ENCODE peak calls at places on chromosome 15, in four cellular contexts. D is left lung, B is adrenal gland, N is ovary. S is an unnamed sample.
A peak's percentile ranks its signal among the peaks of the same experiment; 100 is the strongest.

GRCh38 chr15:81301815-81302399 is 22.0 kb downstream of the STARD5 start:
- DNase-seq in D (peak; percentile 73), B (no peak), N (no peak), S (no peak)

GRCh38 chr15:56736881-56737707 is 3.8 kb upstream of the ZNF280D start:
- DNase-seq in D (no peak), B (no peak), N (no peak), S (no peak)

GRCh38 chr15:77032052-77032646 is 37.2 kb downstream of the PSTPIP1 start:
- DNase-seq in D (peak; percentile 29), B (no peak), N (peak; percentile 12), S (peak; percentile 13)

GRCh38 chr15:51089041-51089440 is 5.7 kb downstream of the TNFAIP8L3 start:
- DNase-seq in D (no peak), B (no peak), N (no peak), S (no peak)

GRCh38 chr15:69234676-69235075 is 64.0 kb upstream of the PAQR5 start:
- DNase-seq in D (no peak), B (no peak), N (no peak), S (no peak)

GRCh38 chr15:97115764-97116075 is 785.2 kb downstream of the NR2F2 start:
- DNase-seq in D (no peak), B (no peak), N (no peak), S (no peak)

GRCh38 chr15:48987142-48987541 is 23.4 kb upstream of the SHC4 start:
- DNase-seq in D (no peak), B (no peak), N (no peak), S (no peak)

GRCh38 chr15:90883971-90884718 is at the start of gene FES:
- DNase-seq in D (peak; percentile 84), B (peak; percentile 51), N (peak; percentile 72), S (peak; percentile 77)

GRCh38 chr15:61295239-61295638 is 66.1 kb upstream of the RORA start:
- DNase-seq in D (no peak), B (no peak), N (no peak), S (no peak)

GRCh38 chr15:47778263-47778770 is 61.0 kb downstream of the SEMA6D start:
- DNase-seq in D (no peak), B (no peak), N (no peak), S (no peak)

GRCh38 chr15:61169904-61170695 is 59.0 kb downstream of the RORA start:
- DNase-seq in D (no peak), B (no peak), N (no peak), S (no peak)

GRCh38 chr15:22883196-22883595 is 44.7 kb downstream of the NIPA2 start:
- DNase-seq in D (no peak), B (no peak), N (no peak), S (no peak)

GRCh38 chr15:64045774-64046346 is 425 bp downstream of the DAPK2 start:
- DNase-seq in D (no peak), B (peak; percentile 28), N (no peak), S (peak; percentile 28)

GRCh38 chr15:48222627-48223026 is 16.5 kb downstream of the SLC12A1 start:
- DNase-seq in D (no peak), B (no peak), N (no peak), S (no peak)

GRCh38 chr15:34753236-34753894 is 1.4 kb downstream of the GJD2 start:
- DNase-seq in D (no peak), B (peak; percentile 47), N (no peak), S (no peak)

GRCh38 chr15:69766156-69766555 is 313.5 kb downstream of the RPLP1 start:
- DNase-seq in D (no peak), B (no peak), N (no peak), S (no peak)

GRCh38 chr15:68220489-68220888 is 9.0 kb downstream of the CLN6 start:
- DNase-seq in D (no peak), B (no peak), N (no peak), S (no peak)

GRCh38 chr15:48472756-48473155 is 141.5 kb downstream of the DUT start:
- DNase-seq in D (no peak), B (no peak), N (no peak), S (no peak)

GRCh38 chr15:39273805-39274411 is 307.0 kb upstream of the THBS1 start:
- DNase-seq in D (peak; percentile 45), B (peak; percentile 31), N (no peak), S (no peak)

GRCh38 chr15:35505816-35506215 is 40.1 kb downstream of the DPH6 start:
- DNase-seq in D (no peak), B (no peak), N (no peak), S (no peak)

GRCh38 chr15:40217166-40217785 is 21.6 kb upstream of the PAK6 start:
- DNase-seq in D (no peak), B (peak; percentile 49), N (peak; percentile 35), S (peak; percentile 38)

GRCh38 chr15:85500060-85500708 is 119.8 kb downstream of the AKAP13 start:
- DNase-seq in D (no peak), B (no peak), N (no peak), S (no peak)

GRCh38 chr15:91223902-91224301 is 123.8 kb downstream of the SV2B start:
- DNase-seq in D (no peak), B (no peak), N (no peak), S (no peak)

GRCh38 chr15:73594109-73594508 is 39.1 kb downstream of the NPTN start:
- DNase-seq in D (no peak), B (no peak), N (no peak), S (no peak)

GRCh38 chr15:77276096-77276495 is 143.8 kb downstream of the PEAK1 start:
- DNase-seq in D (no peak), B (no peak), N (no peak), S (no peak)

GRCh38 chr15:65056868-65057548 is 10.8 kb downstream of the RASL12 start:
- DNase-seq in D (no peak), B (no peak), N (no peak), S (no peak)

GRCh38 chr15:48866141-48866563 is 11.8 kb upstream of the EID1 start:
- DNase-seq in D (no peak), B (no peak), N (no peak), S (peak; percentile 47)

GRCh38 chr15:63465104-63465503 is 39.3 kb upstream of the USP3 start:
- DNase-seq in D (no peak), B (no peak), N (no peak), S (no peak)

GRCh38 chr15:51992953-51993352 is 21.4 kb upstream of the LEO1 start:
- DNase-seq in D (no peak), B (no peak), N (no peak), S (no peak)

GRCh38 chr15:61410656-61411055 is 181.6 kb upstream of the RORA start:
- DNase-seq in D (no peak), B (no peak), N (no peak), S (no peak)

GRCh38 chr15:77493324-77493907 is 72.7 kb downstream of the HMG20A start:
- DNase-seq in D (no peak), B (no peak), N (no peak), S (no peak)

GRCh38 chr15:51076898-51077564 is 17.7 kb downstream of the TNFAIP8L3 start:
- DNase-seq in D (peak; percentile 74), B (peak; percentile 60), N (peak; percentile 83), S (peak; percentile 50)

GRCh38 chr15:81889480-81889871 is 156.3 kb downstream of the MEX3B start:
- DNase-seq in D (no peak), B (no peak), N (no peak), S (no peak)

GRCh38 chr15:66578286-66578875 is 12.6 kb upstream of the LCTL start:
- DNase-seq in D (no peak), B (no peak), N (no peak), S (no peak)

GRCh38 chr15:83378921-83379561 is 68.1 kb upstream of the SH3GL3 start:
- DNase-seq in D (no peak), B (no peak), N (no peak), S (no peak)
- H3K4me3 ChIP-seq in D (no peak overlapping the region), B (no peak overlapping the region), N (no peak overlapping the region), S (no peak overlapping the region)

DNA sequence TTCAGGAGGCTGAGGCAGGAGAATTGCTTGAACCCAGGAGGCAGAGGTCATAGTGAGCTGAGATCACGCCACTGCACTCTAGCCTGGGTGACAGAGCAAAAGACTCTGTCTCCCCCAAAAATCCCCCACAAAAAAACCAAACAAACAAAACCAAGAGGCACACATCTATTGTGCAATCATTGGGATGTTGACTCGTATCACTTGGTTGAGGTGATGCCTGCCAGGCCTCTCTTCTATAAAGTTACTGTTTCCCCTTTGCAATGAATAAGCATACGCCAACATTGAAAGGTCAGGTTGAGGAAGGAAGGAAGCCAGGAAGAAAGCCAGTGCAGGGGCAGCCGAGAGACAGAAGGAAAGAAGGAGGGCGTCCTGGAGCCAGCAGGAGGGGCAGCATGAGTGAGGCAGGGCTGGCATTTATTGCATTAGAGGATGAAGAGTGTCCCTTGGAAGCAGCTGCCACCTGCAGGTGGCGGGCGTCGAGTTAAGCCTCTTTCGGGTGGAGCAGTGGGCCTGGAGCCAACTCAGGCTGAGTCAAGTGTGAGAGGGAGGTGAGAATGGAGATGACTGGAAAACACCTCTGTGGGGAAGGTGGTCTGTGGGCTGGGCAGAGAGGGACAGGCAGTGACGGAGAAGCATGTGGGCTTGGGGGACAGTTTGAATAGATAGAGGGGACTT is 8.3 kb upstream of the CSPG4 start:
- DNase-seq in D (peak; percentile 71), B (peak; percentile 53), N (no peak), S (peak; percentile 67)
- TF ChIP-seq CTCF in D (no peak), B (peak; percentile 10), N (no peak), S (no peak)

DNA sequence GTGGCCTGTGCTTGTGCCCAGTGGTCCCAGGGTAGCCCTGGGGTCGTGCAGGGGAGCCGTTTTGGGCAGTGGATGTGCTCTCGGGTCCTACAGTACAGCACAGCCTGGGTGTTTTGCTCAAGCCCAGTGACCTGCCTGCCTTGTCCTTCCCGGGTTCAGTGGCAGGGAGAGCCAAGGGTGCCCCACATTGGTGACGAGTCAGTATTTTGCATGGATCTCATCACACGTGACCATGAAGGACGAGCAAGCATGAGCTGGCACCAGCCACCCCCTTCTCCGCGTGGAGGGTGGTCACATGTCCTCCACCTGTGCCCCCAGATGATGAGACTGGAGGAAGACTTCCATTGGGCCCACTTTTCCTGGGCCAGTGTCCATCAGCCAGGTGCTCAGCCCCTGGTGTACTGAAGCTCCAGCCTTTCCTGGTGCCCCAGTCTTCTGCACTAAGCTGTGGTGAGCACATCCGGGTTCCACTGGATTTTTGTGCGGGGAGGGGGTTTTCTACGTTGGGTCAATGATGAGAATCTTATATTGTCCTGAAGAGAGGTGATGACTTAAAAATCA is 197.5 kb downstream of the UBE3A start:
- DNase-seq in D (no peak), B (no peak), N (peak; percentile 6), S (peak; percentile 5)
- H3K9me3 ChIP-seq in D (no peaks in the 10 kb centered on the region), B (no peaks in the 10 kb centered on the region), N (no peaks in the 10 kb centered on the region), S (no peaks in the 10 kb centered on the region)

GRCh38 chr15:37165420-37165819 is 65.1 kb upstream of the MEIS2 start:
- DNase-seq in D (no peak), B (no peak), N (no peak), S (no peak)
- H3K4me3 ChIP-seq in D (no peak overlapping the region), B (no peak overlapping the region), N (no peak overlapping the region), S (no peak overlapping the region)

GRCh38 chr15:58189148-58189811 is 51.1 kb downstream of the AQP9 start:
- DNase-seq in D (no peak), B (no peak), N (no peak), S (no peak)

GRCh38 chr15:58179741-58180381 is 41.7 kb downstream of the AQP9 start:
- DNase-seq in D (no peak), B (no peak), N (no peak), S (no peak)

GRCh38 chr15:58190419-58190818 is 52.2 kb downstream of the AQP9 start:
- DNase-seq in D (no peak), B (no peak), N (no peak), S (no peak)

GRCh38 chr15:58182460-58183163 is 44.4 kb downstream of the AQP9 start:
- DNase-seq in D (peak; percentile 42), B (peak; percentile 44), N (no peak), S (no peak)

GRCh38 chr15:58185439-58185838 is 47.3 kb downstream of the AQP9 start:
- DNase-seq in D (no peak), B (no peak), N (no peak), S (no peak)
- TF ChIP-seq CTCF in D (no peak), B (no peak), N (no peak), S (no peak)

GRCh38 chr15:43361313-43361903 is 9.4 kb downstream of the ZSCAN29 start:
- DNase-seq in D (no peak), B (no peak), N (no peak), S (no peak)
- H3K9me3 ChIP-seq in D (peaks cover 13% of the 10 kb centered on the region), B (peaks cover 17% of the 10 kb centered on the region), N (peaks cover 2% of the 10 kb centered on the region), S (peaks cover 41% of the 10 kb centered on the region)